ENCODE peak calls at places on chromosomes 13 and 19, in eight cellular contexts. Z, F, G, W, Y, I, E and X are unnamed samples.
A peak's percentile ranks its signal among the peaks of the same experiment; 100 is the strongest.

GRCh38 chr13:69477451-69477850 is 630.2 kb upstream of the ATXN8OS start:
- DNase-seq in W (no peak), F (no peak), Y (no peak), E (no peak), Z (no peak), G (no peak), I (no peak), X (no peak)

GRCh38 chr13:50357586-50358118 is 342.4 kb downstream of the KCNRG start:
- DNase-seq in W (no peak), G (no peak), F (peak; percentile 54), Z (peak; percentile 51), Y (no peak), I (no peak), E (no peak), X (no peak)

GRCh38 chr13:76812971-76813691 is 73.1 kb downstream of the KCTD12 start:
- DNase-seq in Y (no peak), E (no peak), F (no peak), W (peak; percentile 24), I (no peak), G (no peak), Z (no peak), X (no peak)

GRCh38 chr19:4077800-4078683 is 11.3 kb upstream of the ZBTB7A start:
- DNase-seq in I (peak; percentile 34), F (peak; percentile 59), Z (peak; percentile 62), Y (peak; percentile 67), W (no peak), E (no peak), G (no peak), X (peak; percentile 19)

GRCh38 chr13:109572389-109572788 is 214.0 kb downstream of the IRS2 start:
- DNase-seq in W (no peak), E (no peak), Y (no peak), G (no peak), Z (no peak), I (no peak), F (no peak), X (no peak)

GRCh38 chr19:11164879-11165406 is 9.4 kb upstream of the SPC24 start:
- DNase-seq in W (peak; percentile 51), F (peak; percentile 90), G (no peak), Z (peak; percentile 68), Y (no peak), I (no peak), E (peak; percentile 85), X (no peak)

GRCh38 chr13:61170791-61171330 is 244.8 kb downstream of the PCDH20 start:
- DNase-seq in Y (no peak), W (peak; percentile 25), I (no peak), F (no peak), G (no peak), Z (no peak), E (no peak), X (no peak)

GRCh38 chr19:1929051-1929742 is 11.8 kb upstream of the CSNK1G2 start:
- DNase-seq in G (peak; percentile 78), E (no peak), Z (peak; percentile 75), I (peak; percentile 80), Y (peak; percentile 80), F (peak; percentile 74), W (peak; percentile 79), X (peak; percentile 67)

GRCh38 chr13:46386426-46386995 is 541 bp downstream of the RUBCNL start:
- DNase-seq in G (no peak), E (no peak), F (no peak), W (no peak), Z (no peak), Y (no peak), I (no peak), X (no peak)

GRCh38 chr13:50340566-50341287 is 325.5 kb downstream of the KCNRG start:
- DNase-seq in I (no peak), E (no peak), Y (no peak), W (no peak), F (no peak), G (no peak), Z (no peak), X (no peak)

GRCh38 chr19:57110592-57111328 is 9.0 kb upstream of the USP29 start:
- DNase-seq in I (no peak), Y (no peak), F (no peak), E (no peak), Z (no peak), G (no peak), W (no peak), X (no peak)